ENCODE peak calls at places on chromosome 7, in five cellular contexts. V is CD8-positive, alpha-beta memory T cell; B is left ventricle myocardium inferior; U is psoas muscle; H is mammary epithelial cell. J is an unnamed sample.

GRCh38 chr7:5217396-5217795 is 27.4 kb downstream of the WIPI2 start:
- DNase-seq in U (no peak), H (no peak), B (no peak), V (no peak), J (no peak)

GRCh38 chr7:13109201-13109600 is 421.8 kb downstream of the ARL4A start:
- DNase-seq in B (no peak), V (no peak), U (no peak), H (no peak), J (no peak)

GRCh38 chr7:25862254-25862992 is 289.6 kb upstream of the NFE2L3 start:
- DNase-seq in V (peak; percentile 63), H (peak; percentile 100), B (peak; percentile 76), U (peak; percentile 99), J (peak; percentile 100)

GRCh38 chr7:43487731-43488073 is 95.2 kb upstream of the STK17A start:
- DNase-seq in B (no peak), V (no peak), H (no peak), U (no peak), J (no peak)

GRCh38 chr7:77328669-77329068 is 87.5 kb downstream of the GSAP start:
- DNase-seq in V (no peak), U (no peak), H (no peak), B (no peak), J (peak; percentile 48)

GRCh38 chr7:100538348-100538653 is 702 bp upstream of the AGFG2 start:
- DNase-seq in U (no peak), V (no peak), B (no peak), H (no peak), J (no peak)

GRCh38 chr7:11181590-11181989 is 207.9 kb downstream of the PHF14 start:
- DNase-seq in B (no peak), U (no peak), H (no peak), V (no peak), J (no peak)

GRCh38 chr7:44977956-44978355 is 859 bp downstream of the MYO1G start:
- DNase-seq in B (no peak), V (no peak), U (no peak), H (no peak), J (no peak)

GRCh38 chr7:130897515-130898419 is 163.8 kb upstream of the KLF14 start:
- DNase-seq in U (no peak), V (no peak), H (no peak), B (no peak), J (no peak)

GRCh38 chr7:130896051-130896881 is 162.3 kb upstream of the KLF14 start:
- DNase-seq in H (no peak), U (no peak), V (no peak), B (no peak), J (peak; percentile 19)

GRCh38 chr7:130895006-130895750 is 161.2 kb upstream of the KLF14 start:
- DNase-seq in H (no peak), U (no peak), B (no peak), V (no peak), J (no peak)

GRCh38 chr7:130899071-130899451 is 165.1 kb upstream of the KLF14 start:
- DNase-seq in H (no peak), B (no peak), V (no peak), U (no peak), J (no peak)

GRCh38 chr7:130896898-130897514 is 163.0 kb upstream of the KLF14 start:
- DNase-seq in U (peak; percentile 89), B (peak; percentile 67), H (no peak), V (peak; percentile 66), J (peak; percentile 64)
- H3K4me3 ChIP-seq in U (peak overlapping the region; percentile 0), B (no peak overlapping the region), H (no peak overlapping the region), V (no peak overlapping the region), J (no peak overlapping the region)

DNA sequence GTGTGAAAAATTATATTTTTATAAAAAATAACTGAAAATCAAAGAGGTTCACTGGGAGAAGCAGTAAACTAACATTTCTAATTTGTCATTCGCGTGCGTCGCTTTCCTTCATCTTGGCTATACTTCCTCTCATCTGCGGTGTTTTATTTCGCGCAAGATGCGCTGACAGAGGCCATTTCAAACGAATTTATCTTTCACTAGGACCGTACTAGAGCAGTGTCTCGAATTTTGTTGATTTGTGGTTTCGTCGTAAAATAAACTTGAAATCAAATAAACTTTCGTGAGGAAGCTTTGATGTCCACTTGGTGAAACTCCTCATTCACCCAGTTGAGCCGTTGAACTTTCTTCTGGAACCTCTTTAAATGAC is 163.7 kb upstream of the PPP1R3A start:
- DNase-seq in H (no peak), B (no peak), V (no peak), U (no peak), J (no peak)
- H3K4me3 ChIP-seq in H (no peak overlapping the region), B (peak overlapping the region; percentile 74), V (no peak overlapping the region), U (peak overlapping the region; percentile 85), J (no peak overlapping the region)

GRCh38 chr7:17181482-17181881 is 117.0 kb upstream of the AHR start:
- DNase-seq in H (no peak), B (no peak), U (no peak), V (no peak), J (no peak)

GRCh38 chr7:17186745-17187144 is 111.7 kb upstream of the AHR start:
- DNase-seq in B (no peak), V (no peak), U (no peak), H (no peak), J (no peak)

GRCh38 chr7:17183630-17184328 is 114.7 kb upstream of the AHR start:
- DNase-seq in V (no peak), H (no peak), B (no peak), U (no peak), J (no peak)

GRCh38 chr7:17184805-17185689 is 113.4 kb upstream of the AHR start:
- DNase-seq in V (no peak), H (peak; percentile 9), B (no peak), U (no peak), J (no peak)

GRCh38 chr7:17185690-17186070 is 112.8 kb upstream of the AHR start:
- DNase-seq in V (no peak), U (no peak), B (no peak), H (peak; percentile 27), J (no peak)
- H3K4me3 ChIP-seq in V (no peak overlapping the region), U (no peak overlapping the region), B (no peak overlapping the region), H (no peak overlapping the region), J (no peak overlapping the region)

DNA sequence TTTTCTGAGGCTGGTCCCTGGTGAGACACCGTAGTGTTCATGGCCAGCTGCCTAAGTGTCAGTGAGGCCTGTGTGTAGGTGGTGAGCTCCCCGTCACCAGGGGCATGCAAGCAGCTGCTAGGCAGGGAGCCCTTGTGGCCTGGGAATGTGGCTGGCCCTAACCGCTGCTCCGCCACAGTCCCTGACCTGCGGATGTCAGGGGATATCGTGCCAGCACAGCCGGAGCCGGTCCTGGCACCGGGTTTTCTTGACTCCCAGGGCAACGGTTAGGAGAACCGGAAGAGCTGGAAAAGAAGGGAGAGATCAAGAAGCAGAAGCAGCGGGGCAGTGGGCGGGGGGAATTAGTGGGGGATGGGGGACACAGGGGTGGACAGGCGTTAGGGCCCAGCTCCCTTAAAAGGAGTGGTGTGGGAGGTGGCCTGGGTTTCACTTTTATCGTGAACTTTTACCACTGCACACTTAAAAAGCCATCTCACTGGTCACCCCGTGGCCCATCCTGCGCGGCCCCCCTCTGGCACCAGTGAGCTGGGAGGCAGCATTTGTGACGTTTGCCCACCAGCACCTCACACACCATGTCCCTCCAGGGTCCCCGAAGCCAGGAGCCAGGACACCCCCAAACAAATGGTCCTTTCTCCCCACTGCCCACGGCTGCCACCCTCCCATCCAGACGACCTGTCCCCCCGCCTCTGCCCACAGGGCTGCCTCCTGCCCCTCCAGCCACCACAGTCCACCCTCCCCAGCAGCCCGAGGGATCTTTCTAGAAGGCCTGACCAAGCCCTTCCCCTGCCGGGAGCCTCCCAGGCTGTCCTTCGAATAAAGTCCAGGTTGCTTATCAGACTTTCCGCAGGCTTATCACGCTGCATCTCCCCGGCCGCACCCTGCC is 1.7 kb upstream of the MICALL2 start:
- DNase-seq in V (no peak), B (peak; percentile 54), U (peak; percentile 85), H (peak; percentile 25), J (no peak)
- H3K4me3 ChIP-seq in V (peak overlapping the region; percentile 47), B (peak overlapping the region; percentile 95), U (peak overlapping the region; percentile 74), H (no peak overlapping the region), J (no peak overlapping the region)

DNA sequence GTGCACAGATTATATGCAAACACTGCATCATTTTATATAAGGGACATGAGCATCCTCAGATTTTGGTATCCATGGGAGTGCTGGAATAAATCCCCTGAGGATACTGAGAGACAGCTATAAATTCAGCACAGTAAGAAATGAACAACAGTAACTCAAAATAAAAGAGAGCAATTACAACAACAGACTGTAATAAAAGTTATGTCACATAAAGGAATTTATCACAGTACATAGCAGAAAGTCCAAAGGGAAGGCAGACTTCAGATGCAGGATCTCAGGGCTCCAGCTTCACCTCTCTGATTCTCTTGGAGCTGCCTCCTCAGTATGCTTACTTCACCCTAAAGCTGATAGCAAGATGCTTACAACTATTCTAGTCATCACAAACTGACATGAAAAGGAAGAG is 43.9 kb upstream of the STRIP2 start:
- DNase-seq in H (no peak), V (no peak), U (no peak), B (no peak), J (no peak)
- H3K4me3 ChIP-seq in H (no peak overlapping the region), V (no peak overlapping the region), U (no peak overlapping the region), B (no peak overlapping the region), J (no peak overlapping the region)

GRCh38 chr7:142799483-142799882 is 28.7 kb downstream of the PRSS2 start:
- DNase-seq in B (no peak), H (no peak), V (no peak), U (no peak), J (no peak)
- H3K4me3 ChIP-seq in B (no peak overlapping the region), H (no peak overlapping the region), V (peak overlapping the region; percentile 79), U (no peak overlapping the region), J (peak overlapping the region; percentile 22)

J was measured in Jurkat, Clone E6-1.